ENCODE peak calls at places on chromosome 19, in four cellular contexts. L is K562, I is IMR-90, N is endothelial cell of umbilical vein. S is an unnamed sample. For H3K9me3, the result is how much of the 10 kb centered on the place peaks cover.

GRCh38 chr19:10695401-10696398 is 5.5 kb upstream of the QTRT1 start:
- DNase-seq in L (peak), I (peak), N (peak), S (peak)

GRCh38 chr19:45667620-45668341 is at the start of gene GIPR:
- DNase-seq in L (peak), I (peak), N (no peak), S (no peak)

GRCh38 chr19:36686365-36687213 is 823 bp upstream of the ZNF567 start:
- DNase-seq in L (peak), I (peak), N (no peak), S (no peak)

GRCh38 chr19:1907563-1908363 is 2.6 kb downstream of the ADAT3 start:
- DNase-seq in L (peak), I (no peak), N (no peak), S (no peak)

GRCh38 chr19:1574763-1575162 is 6.6 kb upstream of the MEX3D start:
- DNase-seq in L (no peak), I (no peak), N (no peak), S (no peak)

GRCh38 chr19:18173572-18174294 is at the start of gene IFI30:
- DNase-seq in L (peak), I (no peak), N (peak), S (peak)

GRCh38 chr19:1725100-1726064 is 27.9 kb upstream of the ONECUT3 start:
- DNase-seq in L (peak), I (peak), N (peak), S (no peak)

GRCh38 chr19:17658666-17659065 is 29.5 kb downstream of the UNC13A start:
- DNase-seq in L (no peak), I (no peak), N (no peak), S (no peak)

GRCh38 chr19:12703056-12703455 is 6.6 kb upstream of the FBXW9 start:
- DNase-seq in L (peak), I (peak), N (peak), S (no peak)

GRCh38 chr19:45973564-45974338 is at the start of gene NOVA2:
- DNase-seq in L (peak), I (peak), N (peak), S (peak)

GRCh38 chr19:54552913-54553310 is 20.7 kb upstream of the LILRA2 start:
- DNase-seq in L (no peak), I (no peak), N (no peak), S (no peak)

GRCh38 chr19:58117841-58118575 is 20.0 kb upstream of the ZSCAN18 start:
- DNase-seq in L (no peak), I (no peak), N (no peak), S (no peak)

DNA sequence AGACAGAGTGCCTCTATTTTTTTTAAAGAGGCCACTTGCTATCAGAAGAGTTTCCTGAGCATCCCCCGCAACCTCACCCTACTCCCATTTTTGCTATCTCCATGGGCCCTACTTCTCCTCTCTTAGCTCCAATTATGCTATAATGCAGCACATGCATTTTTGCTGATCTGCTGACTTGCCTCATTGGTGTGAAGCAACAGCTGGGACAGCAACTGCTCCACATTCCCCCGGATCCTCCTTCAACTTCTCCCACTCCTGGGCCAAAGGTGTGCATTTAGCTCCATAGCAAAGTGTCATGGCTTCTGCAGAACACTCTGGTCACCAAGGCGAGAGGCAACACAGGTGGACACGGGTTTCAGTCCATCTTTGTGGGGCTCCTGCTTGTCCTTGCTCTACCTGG is 56.7 kb upstream of the USP29 start:
- DNase-seq in L (no peak), I (no peak), N (no peak), S (no peak)
- H3K9me3 ChIP-seq in L (under half), I (under half), N (under half), S (under half)

GRCh38 chr19:35392742-35393350 is 22.0 kb downstream of the GPR42 start:
- DNase-seq in L (no peak), I (no peak), N (no peak), S (no peak)

GRCh38 chr19:35388277-35389054 is 17.6 kb downstream of the GPR42 start:
- DNase-seq in L (no peak), I (no peak), N (no peak), S (no peak)

GRCh38 chr19:35383536-35383935 is 12.7 kb downstream of the GPR42 start:
- DNase-seq in L (no peak), I (no peak), N (no peak), S (no peak)

DNA sequence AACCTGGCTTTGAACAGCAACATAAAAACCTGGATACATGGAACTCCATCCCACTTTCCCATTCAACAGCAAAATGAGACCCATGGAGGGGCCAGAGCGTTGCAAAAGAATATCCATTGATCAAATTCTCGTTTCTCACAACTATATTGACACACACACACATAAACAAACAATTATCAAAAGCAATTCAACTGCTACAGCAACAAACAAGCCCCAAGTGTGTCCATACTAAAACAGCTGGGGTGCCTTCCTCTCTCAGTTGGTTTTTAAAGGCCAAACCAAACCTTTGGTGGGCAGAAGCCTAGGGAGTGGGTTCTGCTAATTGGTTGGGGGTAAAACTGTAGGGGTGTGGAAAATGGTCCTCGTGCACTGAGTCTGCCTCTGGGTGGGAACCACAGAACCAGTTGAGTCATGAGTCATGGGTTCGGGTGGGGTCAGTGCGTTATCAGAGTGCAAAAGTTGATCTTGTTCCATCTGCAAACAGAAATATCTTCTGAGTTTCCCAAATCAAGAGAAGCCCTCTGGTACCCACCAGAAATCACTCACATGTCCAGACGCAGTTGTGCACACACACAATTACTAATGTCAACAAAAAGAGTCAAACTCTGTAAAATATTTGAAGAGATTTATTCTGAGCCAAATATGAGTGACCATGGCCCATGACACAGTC is 18.5 kb downstream of the GPR42 start:
- DNase-seq in L (peak), I (no peak), N (no peak), S (no peak)
- TF ChIP-seq FOS in L (no peak), I (no peak), N (no peak), S (no peak)

GRCh38 chr19:19719798-19720197 is 13.1 kb downstream of the ZNF14 start:
- DNase-seq in L (no peak), I (no peak), N (no peak), S (no peak)

GRCh38 chr19:19721896-19722295 is 11.0 kb downstream of the ZNF14 start:
- DNase-seq in L (no peak), I (no peak), N (no peak), S (no peak)
- H3K9me3 ChIP-seq in L (under half), I (under half), N (under half), S (under half)

GRCh38 chr19:48618278-48618915 is 581 bp downstream of the RPL18 start:
- DNase-seq in L (no peak), I (no peak), N (no peak), S (no peak)
- TF ChIP-seq FOS in L (no peak), I (no peak), N (no peak), S (no peak)

DNA sequence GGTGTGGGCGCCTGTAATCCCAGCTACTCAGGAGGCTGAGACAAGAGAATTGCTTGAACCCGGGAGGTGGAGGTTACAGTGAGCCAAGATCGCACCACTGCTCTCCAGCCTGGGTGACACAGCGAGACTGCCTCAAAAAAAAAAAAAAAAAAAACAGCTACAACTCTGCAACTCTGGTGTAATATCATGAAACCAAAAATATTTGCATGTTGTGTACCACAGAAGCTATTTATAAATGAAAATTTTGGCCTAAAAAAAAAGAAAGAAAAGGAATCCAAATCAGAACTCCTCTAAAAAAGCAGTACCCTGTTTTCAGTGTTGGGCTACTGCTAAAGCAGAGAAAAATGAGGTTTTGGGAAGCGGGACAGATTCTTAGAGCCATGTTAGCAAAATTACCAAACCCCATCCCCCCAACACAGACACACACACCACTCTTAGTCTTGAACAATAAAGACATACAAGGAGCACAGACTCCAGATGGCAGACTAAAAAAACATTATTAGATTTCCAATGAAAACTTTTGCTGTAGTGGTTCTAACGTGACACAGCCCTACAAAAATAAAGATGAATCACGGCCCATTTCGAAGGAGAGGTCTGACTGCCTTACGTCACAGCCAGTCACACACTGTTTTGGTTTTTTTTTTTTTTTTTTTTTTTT is 51.5 kb downstream of the INSR start:
- DNase-seq in L (no peak), I (peak), N (peak), S (peak)
- H3K9me3 ChIP-seq in L (under half), I (under half), N (under half), S (under half)

GRCh38 chr19:52949422-52949821 is 13.3 kb downstream of the ZNF816 start:
- DNase-seq in L (no peak), I (no peak), N (no peak), S (no peak)

GRCh38 chr19:52948025-52948770 is 14.5 kb downstream of the ZNF816 start:
- DNase-seq in L (no peak), I (no peak), N (no peak), S (no peak)

GRCh38 chr19:52943884-52944643 is 18.6 kb downstream of the ZNF816 start:
- DNase-seq in L (no peak), I (no peak), N (no peak), S (no peak)

GRCh38 chr19:52945652-52946321 is 16.9 kb downstream of the ZNF816 start:
- DNase-seq in L (no peak), I (no peak), N (no peak), S (no peak)

DNA sequence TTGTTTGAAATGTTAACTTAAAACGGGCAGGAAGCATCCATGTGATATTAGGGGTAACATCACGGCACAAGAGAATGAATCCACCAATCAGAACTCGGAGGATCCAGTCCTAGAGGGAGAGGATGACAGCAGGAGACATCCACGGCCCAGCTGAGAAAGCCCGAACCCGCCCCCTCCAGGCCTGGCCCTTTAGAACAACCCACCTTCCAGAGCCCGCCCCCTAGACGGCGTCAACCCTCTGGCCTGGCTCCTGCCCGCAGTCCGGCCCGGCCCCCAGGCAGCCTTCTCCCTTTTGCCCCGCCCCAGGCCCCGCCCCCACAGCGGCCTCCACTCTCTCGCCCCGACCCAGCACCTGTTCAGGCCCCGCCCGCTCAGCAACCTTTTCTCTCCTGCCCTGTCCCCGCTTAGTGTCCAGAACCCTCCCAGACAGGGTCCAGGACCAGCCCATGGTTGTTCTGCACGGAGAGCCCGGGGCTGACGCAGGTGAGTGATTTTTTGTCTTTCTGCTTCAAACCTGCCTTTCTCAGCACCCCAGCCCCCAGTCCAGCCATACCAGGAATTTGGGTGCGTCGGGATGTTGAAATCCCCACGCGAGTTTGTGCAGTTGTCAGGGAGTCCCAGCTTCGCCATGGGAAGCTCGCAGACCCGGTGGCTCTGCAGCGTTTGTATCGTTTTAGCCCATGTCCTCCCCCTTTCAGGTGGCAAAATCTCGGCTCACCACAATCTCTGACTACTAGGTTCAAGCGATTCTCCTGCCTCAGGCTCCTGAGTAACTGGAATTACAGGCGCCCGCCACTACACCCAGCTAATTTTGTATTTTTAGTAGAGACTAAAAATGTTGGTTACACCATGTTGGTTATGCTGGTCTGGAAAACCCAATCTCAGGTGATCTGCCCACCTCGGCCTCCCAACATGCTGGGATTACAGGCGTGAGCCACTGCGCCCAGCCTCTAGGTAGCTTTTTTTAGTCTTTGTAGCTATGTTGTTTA is 16.1 kb downstream of the ZNF816 start:
- DNase-seq in L (peak), I (peak), N (peak), S (no peak)
- TF ChIP-seq FOS in L (no peak), I (no peak), N (no peak), S (no peak)

GRCh38 chr19:8698433-8699063 is at the start of gene ACTL9:
- DNase-seq in L (no peak), I (no peak), N (no peak), S (no peak)

GRCh38 chr19:8697671-8698432 is 743 bp downstream of the ACTL9 start:
- DNase-seq in L (peak), I (no peak), N (no peak), S (no peak)

GRCh38 chr19:8695911-8696310 is 2.7 kb downstream of the ACTL9 start:
- DNase-seq in L (no peak), I (no peak), N (no peak), S (no peak)

GRCh38 chr19:8695501-8695900 is 3.1 kb downstream of the ACTL9 start:
- DNase-seq in L (no peak), I (no peak), N (no peak), S (no peak)

GRCh38 chr19:8696993-8697392 is 1.6 kb downstream of the ACTL9 start:
- DNase-seq in L (no peak), I (no peak), N (no peak), S (no peak)
- H3K9me3 ChIP-seq in L (under half), I (under half), N (under half), S (under half)

DNA sequence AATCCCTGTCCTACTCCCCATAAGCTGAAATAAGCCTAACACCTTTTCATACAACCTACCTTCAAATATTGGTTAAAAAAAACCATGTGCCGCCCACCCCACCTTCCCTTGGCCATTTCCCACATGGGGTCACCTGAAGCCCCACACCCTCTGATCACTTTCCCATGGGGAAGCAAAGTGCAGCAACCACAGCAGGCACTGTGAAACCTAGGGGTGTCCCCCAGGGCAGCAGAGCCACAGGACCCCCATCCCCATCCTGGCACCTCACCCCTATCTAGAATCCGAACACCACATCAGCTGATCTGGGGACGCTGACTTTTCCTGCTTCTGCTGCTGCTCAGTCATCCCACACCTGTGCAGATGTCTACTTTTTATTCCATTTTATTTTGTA is 19.9 kb downstream of the CEACAM21 start:
- DNase-seq in L (no peak), I (no peak), N (no peak), S (no peak)
- TF ChIP-seq FOS in L (no peak), I (no peak), N (no peak), S (no peak)

DNA sequence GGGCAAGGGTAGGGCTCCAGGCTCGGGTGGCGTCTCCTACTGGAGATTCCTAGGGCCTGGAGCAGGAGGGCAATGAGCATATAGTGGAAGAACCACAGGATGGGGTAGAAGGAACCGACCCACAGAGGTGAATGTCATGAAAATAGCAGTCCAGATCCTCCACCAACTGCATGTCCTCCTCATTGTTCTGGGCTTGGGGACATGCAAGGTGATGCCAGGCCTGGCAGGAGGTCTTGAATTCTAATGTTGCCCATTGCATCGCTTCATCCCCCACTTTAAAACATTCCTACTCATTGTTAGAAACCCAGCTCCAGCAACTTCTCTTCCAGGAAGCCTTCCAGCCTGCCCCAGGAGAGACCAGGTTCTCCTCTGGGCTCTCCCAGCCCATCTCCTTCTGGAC is 49.4 kb downstream of the OR10H4 start:
- DNase-seq in L (no peak), I (no peak), N (no peak), S (no peak)
- H3K9me3 ChIP-seq in L (under half), I (under half), N (under half), S (under half)